ENCODE peak calls at places on chromosomes 4 and X, in ten cellular contexts. One of them, this sample, is unnamed.

GRCh38 chr4:78779280-78779679 is 3.1 kb downstream of the BMP2K start:
- DNase-seq in uterus: no peak
- DNase-seq in hippocampal formation: no peak
- DNase-seq in stimulated activated CD8-positive, alpha-beta memory T cell treated with anti-CD3 and anti-CD28 coated beads, Interleukin-2, amount 100 ng/mL, for 48 hours: no peak
- DNase-seq in stimulated activated CD4-positive, alpha-beta T cell treated with anti-CD3 and anti-CD28 coated beads, Interleukin-15, amount 100 ng/mL, for 1 hour: no peak
- DNase-seq in D341Med: no peak
- DNase-seq in RCC 7860: no peak
- DNase-seq in colonic mucosa: no peak
- DNase-seq in upper lobe of right lung: no peak
- DNase-seq in astrocyte: peak
- DNase-seq in this sample: no peak

GRCh38 chrX:34875204-34875603 is 67.4 kb upstream of the FAM47B start:
- DNase-seq in RCC 7860: no peak
- DNase-seq in D341Med: no peak
- DNase-seq in hippocampal formation: no peak
- DNase-seq in upper lobe of right lung: no peak
- DNase-seq in stimulated activated CD8-positive, alpha-beta memory T cell treated with anti-CD3 and anti-CD28 coated beads, Interleukin-2, amount 100 ng/mL, for 48 hours: no peak
- DNase-seq in astrocyte: peak
- DNase-seq in stimulated activated CD4-positive, alpha-beta T cell treated with anti-CD3 and anti-CD28 coated beads, Interleukin-15, amount 100 ng/mL, for 1 hour: no peak
- DNase-seq in uterus: no peak
- DNase-seq in colonic mucosa: no peak
- DNase-seq in this sample: no peak

GRCh38 chr4:2258091-2259035 is 3.5 kb downstream of the MXD4 start:
- DNase-seq in hippocampal formation: no peak
- DNase-seq in upper lobe of right lung: peak
- DNase-seq in uterus: no peak
- DNase-seq in astrocyte: no peak
- DNase-seq in stimulated activated CD4-positive, alpha-beta T cell treated with anti-CD3 and anti-CD28 coated beads, Interleukin-15, amount 100 ng/mL, for 1 hour: no peak
- DNase-seq in stimulated activated CD8-positive, alpha-beta memory T cell treated with anti-CD3 and anti-CD28 coated beads, Interleukin-2, amount 100 ng/mL, for 48 hours: no peak
- DNase-seq in D341Med: no peak
- DNase-seq in RCC 7860: no peak
- DNase-seq in colonic mucosa: peak
- DNase-seq in this sample: peak

GRCh38 chr4:85741921-85742591 is 267.1 kb downstream of the ARHGAP24 start:
- DNase-seq in astrocyte: no peak
- DNase-seq in RCC 7860: no peak
- DNase-seq in colonic mucosa: no peak
- DNase-seq in upper lobe of right lung: no peak
- DNase-seq in stimulated activated CD4-positive, alpha-beta T cell treated with anti-CD3 and anti-CD28 coated beads, Interleukin-15, amount 100 ng/mL, for 1 hour: no peak
- DNase-seq in stimulated activated CD8-positive, alpha-beta memory T cell treated with anti-CD3 and anti-CD28 coated beads, Interleukin-2, amount 100 ng/mL, for 48 hours: no peak
- DNase-seq in hippocampal formation: peak
- DNase-seq in uterus: no peak
- DNase-seq in D341Med: no peak
- DNase-seq in this sample: peak

GRCh38 chr4:175062183-175062592 is 144.0 kb downstream of the ADAM29 start:
- DNase-seq in astrocyte: no peak
- DNase-seq in colonic mucosa: no peak
- DNase-seq in RCC 7860: no peak
- DNase-seq in stimulated activated CD8-positive, alpha-beta memory T cell treated with anti-CD3 and anti-CD28 coated beads, Interleukin-2, amount 100 ng/mL, for 48 hours: no peak
- DNase-seq in upper lobe of right lung: peak
- DNase-seq in D341Med: no peak
- DNase-seq in hippocampal formation: no peak
- DNase-seq in stimulated activated CD4-positive, alpha-beta T cell treated with anti-CD3 and anti-CD28 coated beads, Interleukin-15, amount 100 ng/mL, for 1 hour: no peak
- DNase-seq in uterus: no peak
- DNase-seq in this sample: no peak

GRCh38 chr4:155569471-155569870 is 97.2 kb upstream of the GUCY1A1 start:
- DNase-seq in RCC 7860: no peak
- DNase-seq in hippocampal formation: no peak
- DNase-seq in stimulated activated CD8-positive, alpha-beta memory T cell treated with anti-CD3 and anti-CD28 coated beads, Interleukin-2, amount 100 ng/mL, for 48 hours: no peak
- DNase-seq in D341Med: no peak
- DNase-seq in upper lobe of right lung: no peak
- DNase-seq in uterus: no peak
- DNase-seq in astrocyte: no peak
- DNase-seq in stimulated activated CD4-positive, alpha-beta T cell treated with anti-CD3 and anti-CD28 coated beads, Interleukin-15, amount 100 ng/mL, for 1 hour: no peak
- DNase-seq in colonic mucosa: no peak
- DNase-seq in this sample: no peak

GRCh38 chr4:98260047-98260578 is 1.1 kb upstream of the RAP1GDS1 start:
- DNase-seq in colonic mucosa: peak
- DNase-seq in uterus: peak
- DNase-seq in astrocyte: peak
- DNase-seq in hippocampal formation: peak
- DNase-seq in upper lobe of right lung: peak
- DNase-seq in RCC 7860: no peak
- DNase-seq in stimulated activated CD4-positive, alpha-beta T cell treated with anti-CD3 and anti-CD28 coated beads, Interleukin-15, amount 100 ng/mL, for 1 hour: peak
- DNase-seq in D341Med: peak
- DNase-seq in stimulated activated CD8-positive, alpha-beta memory T cell treated with anti-CD3 and anti-CD28 coated beads, Interleukin-2, amount 100 ng/mL, for 48 hours: no peak
- DNase-seq in this sample: peak

GRCh38 chr4:177566691-177567090 is 124.5 kb upstream of the AGA start:
- DNase-seq in D341Med: no peak
- DNase-seq in stimulated activated CD4-positive, alpha-beta T cell treated with anti-CD3 and anti-CD28 coated beads, Interleukin-15, amount 100 ng/mL, for 1 hour: no peak
- DNase-seq in RCC 7860: no peak
- DNase-seq in colonic mucosa: no peak
- DNase-seq in astrocyte: no peak
- DNase-seq in upper lobe of right lung: no peak
- DNase-seq in hippocampal formation: no peak
- DNase-seq in stimulated activated CD8-positive, alpha-beta memory T cell treated with anti-CD3 and anti-CD28 coated beads, Interleukin-2, amount 100 ng/mL, for 48 hours: no peak
- DNase-seq in uterus: no peak
- DNase-seq in this sample: no peak

GRCh38 chrX:43166874-43167273 is 388.9 kb upstream of the PPP1R2C start:
- DNase-seq in D341Med: no peak
- DNase-seq in hippocampal formation: no peak
- DNase-seq in astrocyte: no peak
- DNase-seq in stimulated activated CD4-positive, alpha-beta T cell treated with anti-CD3 and anti-CD28 coated beads, Interleukin-15, amount 100 ng/mL, for 1 hour: no peak
- DNase-seq in upper lobe of right lung: no peak
- DNase-seq in RCC 7860: no peak
- DNase-seq in stimulated activated CD8-positive, alpha-beta memory T cell treated with anti-CD3 and anti-CD28 coated beads, Interleukin-2, amount 100 ng/mL, for 48 hours: no peak
- DNase-seq in colonic mucosa: no peak
- DNase-seq in uterus: no peak
- DNase-seq in this sample: no peak

GRCh38 chr4:125283702-125284279 is 31.0 kb upstream of the FAT4 start:
- DNase-seq in hippocampal formation: no peak
- DNase-seq in astrocyte: peak
- DNase-seq in stimulated activated CD8-positive, alpha-beta memory T cell treated with anti-CD3 and anti-CD28 coated beads, Interleukin-2, amount 100 ng/mL, for 48 hours: no peak
- DNase-seq in stimulated activated CD4-positive, alpha-beta T cell treated with anti-CD3 and anti-CD28 coated beads, Interleukin-15, amount 100 ng/mL, for 1 hour: no peak
- DNase-seq in uterus: no peak
- DNase-seq in colonic mucosa: no peak
- DNase-seq in RCC 7860: peak
- DNase-seq in upper lobe of right lung: no peak
- DNase-seq in D341Med: no peak
- DNase-seq in this sample: no peak

GRCh38 chr4:80812145-80812544 is 218.4 kb upstream of the BMP3 start:
- DNase-seq in RCC 7860: no peak
- DNase-seq in astrocyte: no peak
- DNase-seq in stimulated activated CD8-positive, alpha-beta memory T cell treated with anti-CD3 and anti-CD28 coated beads, Interleukin-2, amount 100 ng/mL, for 48 hours: no peak
- DNase-seq in D341Med: no peak
- DNase-seq in upper lobe of right lung: no peak
- DNase-seq in colonic mucosa: no peak
- DNase-seq in stimulated activated CD4-positive, alpha-beta T cell treated with anti-CD3 and anti-CD28 coated beads, Interleukin-15, amount 100 ng/mL, for 1 hour: no peak
- DNase-seq in hippocampal formation: no peak
- DNase-seq in uterus: no peak
- DNase-seq in this sample: no peak

GRCh38 chrX:123184199-123184857 is at the start of gene GRIA3:
- DNase-seq in upper lobe of right lung: no peak
- DNase-seq in colonic mucosa: no peak
- DNase-seq in uterus: no peak
- DNase-seq in D341Med: no peak
- DNase-seq in stimulated activated CD4-positive, alpha-beta T cell treated with anti-CD3 and anti-CD28 coated beads, Interleukin-15, amount 100 ng/mL, for 1 hour: no peak
- DNase-seq in astrocyte: peak
- DNase-seq in RCC 7860: no peak
- DNase-seq in stimulated activated CD8-positive, alpha-beta memory T cell treated with anti-CD3 and anti-CD28 coated beads, Interleukin-2, amount 100 ng/mL, for 48 hours: no peak
- DNase-seq in hippocampal formation: no peak
- DNase-seq in this sample: peak

GRCh38 chr4:93407493-93408275 is 420.9 kb upstream of the ATOH1 start:
- DNase-seq in D341Med: no peak
- DNase-seq in astrocyte: no peak
- DNase-seq in stimulated activated CD4-positive, alpha-beta T cell treated with anti-CD3 and anti-CD28 coated beads, Interleukin-15, amount 100 ng/mL, for 1 hour: no peak
- DNase-seq in RCC 7860: no peak
- DNase-seq in stimulated activated CD8-positive, alpha-beta memory T cell treated with anti-CD3 and anti-CD28 coated beads, Interleukin-2, amount 100 ng/mL, for 48 hours: no peak
- DNase-seq in hippocampal formation: no peak
- DNase-seq in uterus: no peak
- DNase-seq in colonic mucosa: no peak
- DNase-seq in upper lobe of right lung: no peak
- DNase-seq in this sample: no peak

GRCh38 chr4:40206421-40206820 is 9.6 kb downstream of the RHOH start:
- DNase-seq in astrocyte: no peak
- DNase-seq in upper lobe of right lung: no peak
- DNase-seq in hippocampal formation: no peak
- DNase-seq in stimulated activated CD4-positive, alpha-beta T cell treated with anti-CD3 and anti-CD28 coated beads, Interleukin-15, amount 100 ng/mL, for 1 hour: no peak
- DNase-seq in D341Med: no peak
- DNase-seq in uterus: no peak
- DNase-seq in colonic mucosa: no peak
- DNase-seq in RCC 7860: no peak
- DNase-seq in stimulated activated CD8-positive, alpha-beta memory T cell treated with anti-CD3 and anti-CD28 coated beads, Interleukin-2, amount 100 ng/mL, for 48 hours: no peak
- DNase-seq in this sample: no peak

GRCh38 chrX:30831082-30831481 is 58.0 kb downstream of the TAB3 start:
- DNase-seq in hippocampal formation: no peak
- DNase-seq in stimulated activated CD4-positive, alpha-beta T cell treated with anti-CD3 and anti-CD28 coated beads, Interleukin-15, amount 100 ng/mL, for 1 hour: no peak
- DNase-seq in colonic mucosa: no peak
- DNase-seq in uterus: no peak
- DNase-seq in upper lobe of right lung: no peak
- DNase-seq in stimulated activated CD8-positive, alpha-beta memory T cell treated with anti-CD3 and anti-CD28 coated beads, Interleukin-2, amount 100 ng/mL, for 48 hours: peak
- DNase-seq in D341Med: no peak
- DNase-seq in astrocyte: peak
- DNase-seq in RCC 7860: no peak
- DNase-seq in this sample: no peak

GRCh38 chr4:35247047-35247446 is 997.3 kb downstream of the ARAP2 start:
- DNase-seq in stimulated activated CD8-positive, alpha-beta memory T cell treated with anti-CD3 and anti-CD28 coated beads, Interleukin-2, amount 100 ng/mL, for 48 hours: no peak
- DNase-seq in colonic mucosa: no peak
- DNase-seq in hippocampal formation: no peak
- DNase-seq in RCC 7860: no peak
- DNase-seq in astrocyte: no peak
- DNase-seq in uterus: no peak
- DNase-seq in stimulated activated CD4-positive, alpha-beta T cell treated with anti-CD3 and anti-CD28 coated beads, Interleukin-15, amount 100 ng/mL, for 1 hour: no peak
- DNase-seq in D341Med: no peak
- DNase-seq in upper lobe of right lung: no peak
- DNase-seq in this sample: no peak

GRCh38 chr4:53804719-53805118 is 213.4 kb upstream of the LNX1 start:
- DNase-seq in uterus: no peak
- DNase-seq in stimulated activated CD4-positive, alpha-beta T cell treated with anti-CD3 and anti-CD28 coated beads, Interleukin-15, amount 100 ng/mL, for 1 hour: no peak
- DNase-seq in D341Med: peak
- DNase-seq in colonic mucosa: peak
- DNase-seq in RCC 7860: no peak
- DNase-seq in upper lobe of right lung: peak
- DNase-seq in hippocampal formation: peak
- DNase-seq in stimulated activated CD8-positive, alpha-beta memory T cell treated with anti-CD3 and anti-CD28 coated beads, Interleukin-2, amount 100 ng/mL, for 48 hours: peak
- DNase-seq in astrocyte: no peak
- DNase-seq in this sample: peak

GRCh38 chr4:186693159-186693815 is 30.4 kb downstream of the FAT1 start:
- DNase-seq in colonic mucosa: peak
- DNase-seq in RCC 7860: peak
- DNase-seq in uterus: no peak
- DNase-seq in stimulated activated CD8-positive, alpha-beta memory T cell treated with anti-CD3 and anti-CD28 coated beads, Interleukin-2, amount 100 ng/mL, for 48 hours: no peak
- DNase-seq in D341Med: no peak
- DNase-seq in upper lobe of right lung: peak
- DNase-seq in astrocyte: peak
- DNase-seq in stimulated activated CD4-positive, alpha-beta T cell treated with anti-CD3 and anti-CD28 coated beads, Interleukin-15, amount 100 ng/mL, for 1 hour: no peak
- DNase-seq in hippocampal formation: no peak
- DNase-seq in this sample: no peak

GRCh38 chr4:172688536-172688935 is 480.1 kb upstream of the GALNT7 start:
- DNase-seq in stimulated activated CD4-positive, alpha-beta T cell treated with anti-CD3 and anti-CD28 coated beads, Interleukin-15, amount 100 ng/mL, for 1 hour: no peak
- DNase-seq in colonic mucosa: no peak
- DNase-seq in RCC 7860: no peak
- DNase-seq in upper lobe of right lung: no peak
- DNase-seq in stimulated activated CD8-positive, alpha-beta memory T cell treated with anti-CD3 and anti-CD28 coated beads, Interleukin-2, amount 100 ng/mL, for 48 hours: no peak
- DNase-seq in D341Med: no peak
- DNase-seq in uterus: no peak
- DNase-seq in astrocyte: no peak
- DNase-seq in hippocampal formation: no peak
- DNase-seq in this sample: no peak

GRCh38 chr4:150215601-150216000 is 137.4 kb downstream of the DCLK2 start:
- DNase-seq in RCC 7860: no peak
- DNase-seq in upper lobe of right lung: no peak
- DNase-seq in stimulated activated CD8-positive, alpha-beta memory T cell treated with anti-CD3 and anti-CD28 coated beads, Interleukin-2, amount 100 ng/mL, for 48 hours: no peak
- DNase-seq in stimulated activated CD4-positive, alpha-beta T cell treated with anti-CD3 and anti-CD28 coated beads, Interleukin-15, amount 100 ng/mL, for 1 hour: no peak
- DNase-seq in uterus: no peak
- DNase-seq in colonic mucosa: no peak
- DNase-seq in hippocampal formation: no peak
- DNase-seq in D341Med: no peak
- DNase-seq in astrocyte: no peak
- DNase-seq in this sample: no peak

GRCh38 chrX:65241059-65241721 is 264.9 kb upstream of the ZC4H2 start:
- DNase-seq in upper lobe of right lung: no peak
- DNase-seq in uterus: no peak
- DNase-seq in hippocampal formation: no peak
- DNase-seq in astrocyte: no peak
- DNase-seq in colonic mucosa: no peak
- DNase-seq in stimulated activated CD8-positive, alpha-beta memory T cell treated with anti-CD3 and anti-CD28 coated beads, Interleukin-2, amount 100 ng/mL, for 48 hours: no peak
- DNase-seq in D341Med: no peak
- DNase-seq in RCC 7860: no peak
- DNase-seq in stimulated activated CD4-positive, alpha-beta T cell treated with anti-CD3 and anti-CD28 coated beads, Interleukin-15, amount 100 ng/mL, for 1 hour: no peak
- DNase-seq in this sample: no peak

GRCh38 chrX:13473666-13474516 is 95.5 kb upstream of the EGFL6 start:
- DNase-seq in astrocyte: no peak
- DNase-seq in uterus: no peak
- DNase-seq in upper lobe of right lung: no peak
- DNase-seq in stimulated activated CD4-positive, alpha-beta T cell treated with anti-CD3 and anti-CD28 coated beads, Interleukin-15, amount 100 ng/mL, for 1 hour: no peak
- DNase-seq in stimulated activated CD8-positive, alpha-beta memory T cell treated with anti-CD3 and anti-CD28 coated beads, Interleukin-2, amount 100 ng/mL, for 48 hours: no peak
- DNase-seq in RCC 7860: no peak
- DNase-seq in D341Med: no peak
- DNase-seq in hippocampal formation: no peak
- DNase-seq in colonic mucosa: no peak
- DNase-seq in this sample: no peak

GRCh38 chr4:24091632-24092240 is 201.9 kb upstream of the PPARGC1A start:
- DNase-seq in RCC 7860: no peak
- DNase-seq in astrocyte: peak
- DNase-seq in hippocampal formation: no peak
- DNase-seq in D341Med: no peak
- DNase-seq in stimulated activated CD8-positive, alpha-beta memory T cell treated with anti-CD3 and anti-CD28 coated beads, Interleukin-2, amount 100 ng/mL, for 48 hours: no peak
- DNase-seq in stimulated activated CD4-positive, alpha-beta T cell treated with anti-CD3 and anti-CD28 coated beads, Interleukin-15, amount 100 ng/mL, for 1 hour: no peak
- DNase-seq in upper lobe of right lung: no peak
- DNase-seq in colonic mucosa: no peak
- DNase-seq in uterus: no peak
- DNase-seq in this sample: no peak

GRCh38 chrX:46727445-46727844 is 31.5 kb downstream of the SLC9A7 start:
- DNase-seq in stimulated activated CD4-positive, alpha-beta T cell treated with anti-CD3 and anti-CD28 coated beads, Interleukin-15, amount 100 ng/mL, for 1 hour: no peak
- DNase-seq in astrocyte: peak
- DNase-seq in stimulated activated CD8-positive, alpha-beta memory T cell treated with anti-CD3 and anti-CD28 coated beads, Interleukin-2, amount 100 ng/mL, for 48 hours: no peak
- DNase-seq in RCC 7860: no peak
- DNase-seq in uterus: no peak
- DNase-seq in colonic mucosa: no peak
- DNase-seq in D341Med: no peak
- DNase-seq in hippocampal formation: no peak
- DNase-seq in upper lobe of right lung: no peak
- DNase-seq in this sample: no peak

GRCh38 chrX:20315140-20315539 is 48.4 kb upstream of the RPS6KA3 start:
- DNase-seq in D341Med: no peak
- DNase-seq in hippocampal formation: no peak
- DNase-seq in colonic mucosa: peak
- DNase-seq in astrocyte: no peak
- DNase-seq in upper lobe of right lung: no peak
- DNase-seq in uterus: no peak
- DNase-seq in stimulated activated CD8-positive, alpha-beta memory T cell treated with anti-CD3 and anti-CD28 coated beads, Interleukin-2, amount 100 ng/mL, for 48 hours: no peak
- DNase-seq in RCC 7860: no peak
- DNase-seq in stimulated activated CD4-positive, alpha-beta T cell treated with anti-CD3 and anti-CD28 coated beads, Interleukin-15, amount 100 ng/mL, for 1 hour: no peak
- DNase-seq in this sample: no peak

GRCh38 chr4:97530676-97531075 is 612.6 kb downstream of the STPG2 start:
- DNase-seq in stimulated activated CD8-positive, alpha-beta memory T cell treated with anti-CD3 and anti-CD28 coated beads, Interleukin-2, amount 100 ng/mL, for 48 hours: no peak
- DNase-seq in uterus: no peak
- DNase-seq in colonic mucosa: no peak
- DNase-seq in astrocyte: no peak
- DNase-seq in hippocampal formation: no peak
- DNase-seq in D341Med: no peak
- DNase-seq in upper lobe of right lung: no peak
- DNase-seq in RCC 7860: no peak
- DNase-seq in stimulated activated CD4-positive, alpha-beta T cell treated with anti-CD3 and anti-CD28 coated beads, Interleukin-15, amount 100 ng/mL, for 1 hour: no peak
- DNase-seq in this sample: no peak

GRCh38 chrX:71541546-71542022 is 8.7 kb downstream of the OGT start:
- DNase-seq in astrocyte: peak
- DNase-seq in uterus: no peak
- DNase-seq in colonic mucosa: no peak
- DNase-seq in stimulated activated CD8-positive, alpha-beta memory T cell treated with anti-CD3 and anti-CD28 coated beads, Interleukin-2, amount 100 ng/mL, for 48 hours: no peak
- DNase-seq in D341Med: no peak
- DNase-seq in RCC 7860: peak
- DNase-seq in stimulated activated CD4-positive, alpha-beta T cell treated with anti-CD3 and anti-CD28 coated beads, Interleukin-15, amount 100 ng/mL, for 1 hour: no peak
- DNase-seq in hippocampal formation: no peak
- DNase-seq in upper lobe of right lung: no peak
- DNase-seq in this sample: no peak

GRCh38 chr4:41799126-41799525 is 50.6 kb upstream of the PHOX2B start:
- DNase-seq in stimulated activated CD4-positive, alpha-beta T cell treated with anti-CD3 and anti-CD28 coated beads, Interleukin-15, amount 100 ng/mL, for 1 hour: no peak
- DNase-seq in RCC 7860: no peak
- DNase-seq in astrocyte: no peak
- DNase-seq in D341Med: no peak
- DNase-seq in hippocampal formation: no peak
- DNase-seq in stimulated activated CD8-positive, alpha-beta memory T cell treated with anti-CD3 and anti-CD28 coated beads, Interleukin-2, amount 100 ng/mL, for 48 hours: no peak
- DNase-seq in uterus: no peak
- DNase-seq in upper lobe of right lung: no peak
- DNase-seq in colonic mucosa: no peak
- DNase-seq in this sample: no peak